ENCODE peak calls at places on chromosomes 11 and 22, in eight cellular contexts. N is DMS153; G is SHP77; W is stimulated activated CD8-positive, alpha-beta memory T cell treated with anti-CD3 and anti-CD28 coated beads, Interleukin-2, amount 100 ng/mL, for 48 hours; L is T-helper 9 cell; K is aorta; F is GM12891; P is GM19239. H is an unnamed sample.

GRCh38 chr11:9710223-9710622 is 46.3 kb downstream of the SWAP70 start:
- DNase-seq in G (no peak), L (no peak), P (no peak), W (no peak), N (no peak), F (no peak), K (no peak), H (no peak)

GRCh38 chr22:42344391-42344861 is 74.0 kb upstream of the TCF20 start:
- DNase-seq in N (peak; percentile 60), P (no peak), L (no peak), W (no peak), K (peak; percentile 89), G (no peak), F (no peak), H (no peak)

GRCh38 chr22:38104084-38104483 is 6.4 kb downstream of the BAIAP2L2 start:
- DNase-seq in N (no peak), F (no peak), W (no peak), K (no peak), L (no peak), G (no peak), P (no peak), H (no peak)

GRCh38 chr11:69234740-69235710 is 58.9 kb upstream of the MYEOV start:
- DNase-seq in L (no peak), G (no peak), F (no peak), N (no peak), K (peak; percentile 23), P (no peak), W (no peak), H (no peak)

GRCh38 chr11:40186401-40187091 is 1272.9 kb downstream of the LRRC4C start:
- DNase-seq in G (peak; percentile 69), F (no peak), P (no peak), L (no peak), W (no peak), K (no peak), N (peak; percentile 91), H (no peak)

GRCh38 chr22:29149841-29150555 is 55.7 kb upstream of the EMID1 start:
- DNase-seq in K (peak; percentile 61), W (no peak), P (no peak), F (no peak), N (no peak), G (no peak), L (no peak), H (no peak)

GRCh38 chr11:75771646-75772410 is 3.2 kb downstream of the DGAT2 start:
- DNase-seq in F (no peak), N (no peak), K (peak; percentile 74), G (no peak), P (no peak), L (no peak), W (no peak), H (no peak)

GRCh38 chr11:83088965-83089364 is 17.3 kb upstream of the RAB30 start:
- DNase-seq in W (no peak), F (no peak), K (no peak), G (no peak), L (no peak), P (no peak), N (no peak), H (no peak)

GRCh38 chr11:104700609-104701008 is 197.7 kb downstream of the CASP12 start:
- DNase-seq in W (no peak), K (no peak), F (no peak), P (no peak), N (no peak), L (no peak), G (no peak), H (no peak)

H was measured in LoVo.